ENCODE peak calls at places on chromosome 7, in eight cellular contexts. S, L, O, N, J, V, X and M are unnamed samples.

GRCh38 chr7:36971515-36972139 is 247.3 kb upstream of the AOAH start:
- DNase-seq in X (no peak), V (peak), S (no peak), L (no peak), O (no peak), J (no peak), N (peak), M (no peak)

GRCh38 chr7:2018786-2019692 is 213.7 kb downstream of the MAD1L1 start:
- DNase-seq in V (no peak), J (no peak), N (peak), O (peak), S (no peak), X (peak), L (peak), M (peak)

GRCh38 chr7:47473499-47474210 is 108.3 kb downstream of the TNS3 start:
- DNase-seq in X (no peak), S (no peak), N (no peak), J (no peak), V (peak), O (no peak), L (no peak), M (no peak)

GRCh38 chr7:129271500-129272355 is 46.9 kb downstream of the AHCYL2 start:
- DNase-seq in N (no peak), X (peak), O (peak), J (peak), V (peak), L (peak), S (no peak), M (peak)

GRCh38 chr7:139495726-139496125 is 12.3 kb upstream of the KLRG2 start:
- DNase-seq in J (no peak), X (no peak), N (no peak), L (no peak), V (no peak), O (no peak), S (no peak), M (no peak)

GRCh38 chr7:23520582-23520981 is 11.2 kb downstream of the TRA2A start:
- DNase-seq in J (no peak), O (no peak), N (no peak), L (no peak), S (no peak), X (no peak), V (peak), M (no peak)

GRCh38 chr7:15461576-15461975 is 100.2 kb downstream of the AGMO start:
- DNase-seq in N (no peak), O (peak), L (peak), X (peak), S (no peak), V (peak), J (no peak), M (peak)

GRCh38 chr7:70736715-70737460 is 395.1 kb upstream of the GALNT17 start:
- DNase-seq in S (no peak), X (peak), V (no peak), O (peak), L (peak), N (no peak), J (peak), M (peak)

GRCh38 chr7:50621932-50622587 is 56.9 kb upstream of the DDC start:
- DNase-seq in N (peak), L (no peak), J (no peak), X (no peak), V (no peak), O (no peak), S (no peak), M (no peak)

GRCh38 chr7:34057956-34058355 is 152.6 kb downstream of the BMPER start:
- DNase-seq in V (no peak), J (no peak), S (no peak), N (no peak), L (no peak), X (no peak), O (no peak), M (peak)

GRCh38 chr7:43439631-43440401 is 143.1 kb upstream of the STK17A start:
- DNase-seq in J (no peak), V (peak), N (peak), L (peak), O (peak), X (peak), S (no peak), M (peak)

GRCh38 chr7:41696323-41696916 is 6.5 kb downstream of the INHBA start:
- DNase-seq in J (peak), L (peak), X (peak), S (no peak), N (peak), O (peak), V (peak), M (peak)

GRCh38 chr7:155974186-155974897 is 162.1 kb upstream of the SHH start:
- DNase-seq in S (no peak), X (no peak), V (no peak), N (no peak), J (no peak), O (no peak), L (no peak), M (no peak)